ENCODE peak calls at places on chromosomes 7 and 10, in eight cellular contexts. One of them, this sample, is unnamed.
A peak's percentile ranks its signal among the peaks of the same experiment; 100 is the strongest.

GRCh38 chr7:104643587-104644217 is 315.3 kb downstream of the LHFPL3 start:
- DNase-seq in A549: peak; percentile 9
- DNase-seq in AG09309: no peak
- DNase-seq in fibroblast of lung: peak; percentile 3
- DNase-seq in astrocyte of the spinal cord: no peak
- DNase-seq in heart right ventricle: no peak
- DNase-seq in neural progenitor cell: peak; percentile 64
- DNase-seq in psoas muscle: no peak
- DNase-seq in this sample: no peak

GRCh38 chr7:66193146-66193725 is 11.9 kb upstream of the TPST1 start:
- DNase-seq in neural progenitor cell: no peak
- DNase-seq in psoas muscle: no peak
- DNase-seq in fibroblast of lung: no peak
- DNase-seq in A549: no peak
- DNase-seq in astrocyte of the spinal cord: no peak
- DNase-seq in AG09309: no peak
- DNase-seq in heart right ventricle: no peak
- DNase-seq in this sample: no peak

GRCh38 chr10:90133606-90134005 is 432.2 kb downstream of the KIF20B start:
- DNase-seq in astrocyte of the spinal cord: no peak
- DNase-seq in AG09309: no peak
- DNase-seq in fibroblast of lung: no peak
- DNase-seq in neural progenitor cell: no peak
- DNase-seq in heart right ventricle: no peak
- DNase-seq in A549: no peak
- DNase-seq in psoas muscle: no peak
- DNase-seq in this sample: no peak

GRCh38 chr10:69335613-69336012 is 57.3 kb downstream of the HK1 start:
- DNase-seq in heart right ventricle: no peak
- DNase-seq in AG09309: no peak
- DNase-seq in fibroblast of lung: no peak
- DNase-seq in neural progenitor cell: no peak
- DNase-seq in A549: no peak
- DNase-seq in astrocyte of the spinal cord: no peak
- DNase-seq in psoas muscle: no peak
- DNase-seq in this sample: no peak

GRCh38 chr7:7504910-7505704 is 30.6 kb downstream of the COL28A1 start:
- DNase-seq in fibroblast of lung: no peak
- DNase-seq in psoas muscle: no peak
- DNase-seq in A549: no peak
- DNase-seq in AG09309: no peak
- DNase-seq in heart right ventricle: no peak
- DNase-seq in neural progenitor cell: no peak
- DNase-seq in astrocyte of the spinal cord: no peak
- DNase-seq in this sample: no peak

GRCh38 chr7:154695836-154696235 is 307.1 kb downstream of the PAXIP1 start:
- DNase-seq in neural progenitor cell: no peak
- DNase-seq in A549: no peak
- DNase-seq in psoas muscle: no peak
- DNase-seq in AG09309: no peak
- DNase-seq in fibroblast of lung: no peak
- DNase-seq in astrocyte of the spinal cord: no peak
- DNase-seq in heart right ventricle: no peak
- DNase-seq in this sample: no peak

GRCh38 chr10:8725343-8725742 is 670.9 kb downstream of the GATA3 start:
- DNase-seq in neural progenitor cell: no peak
- DNase-seq in fibroblast of lung: no peak
- DNase-seq in astrocyte of the spinal cord: no peak
- DNase-seq in psoas muscle: no peak
- DNase-seq in AG09309: no peak
- DNase-seq in A549: no peak
- DNase-seq in heart right ventricle: no peak
- DNase-seq in this sample: no peak

GRCh38 chr10:62614389-62615157 is 189.9 kb upstream of the ADO start:
- DNase-seq in heart right ventricle: no peak
- DNase-seq in psoas muscle: no peak
- DNase-seq in AG09309: no peak
- DNase-seq in neural progenitor cell: no peak
- DNase-seq in astrocyte of the spinal cord: peak; percentile 29
- DNase-seq in A549: peak; percentile 51
- DNase-seq in fibroblast of lung: peak; percentile 86
- DNase-seq in this sample: no peak

GRCh38 chr10:46534828-46535524 is 21.5 kb downstream of the GPRIN2 start:
- DNase-seq in neural progenitor cell: no peak
- DNase-seq in fibroblast of lung: no peak
- DNase-seq in heart right ventricle: no peak
- DNase-seq in AG09309: no peak
- DNase-seq in astrocyte of the spinal cord: no peak
- DNase-seq in psoas muscle: peak; percentile 43
- DNase-seq in A549: peak; percentile 66
- DNase-seq in this sample: no peak

GRCh38 chr10:60798031-60798430 is 19.8 kb downstream of the CDK1 start:
- DNase-seq in AG09309: no peak
- DNase-seq in psoas muscle: no peak
- DNase-seq in heart right ventricle: no peak
- DNase-seq in astrocyte of the spinal cord: no peak
- DNase-seq in A549: peak; percentile 32
- DNase-seq in fibroblast of lung: peak; percentile 24
- DNase-seq in neural progenitor cell: no peak
- DNase-seq in this sample: peak; percentile 92

GRCh38 chr7:142519790-142520078 is 229.5 kb upstream of the PRSS1 start:
- DNase-seq in psoas muscle: no peak
- DNase-seq in astrocyte of the spinal cord: no peak
- DNase-seq in heart right ventricle: no peak
- DNase-seq in fibroblast of lung: no peak
- DNase-seq in neural progenitor cell: no peak
- DNase-seq in AG09309: no peak
- DNase-seq in A549: no peak
- DNase-seq in this sample: no peak

GRCh38 chr10:10699427-10699826 is 318.2 kb upstream of the CELF2 start:
- DNase-seq in A549: no peak
- DNase-seq in neural progenitor cell: no peak
- DNase-seq in fibroblast of lung: no peak
- DNase-seq in astrocyte of the spinal cord: no peak
- DNase-seq in heart right ventricle: no peak
- DNase-seq in psoas muscle: no peak
- DNase-seq in AG09309: no peak
- DNase-seq in this sample: no peak

DNA sequence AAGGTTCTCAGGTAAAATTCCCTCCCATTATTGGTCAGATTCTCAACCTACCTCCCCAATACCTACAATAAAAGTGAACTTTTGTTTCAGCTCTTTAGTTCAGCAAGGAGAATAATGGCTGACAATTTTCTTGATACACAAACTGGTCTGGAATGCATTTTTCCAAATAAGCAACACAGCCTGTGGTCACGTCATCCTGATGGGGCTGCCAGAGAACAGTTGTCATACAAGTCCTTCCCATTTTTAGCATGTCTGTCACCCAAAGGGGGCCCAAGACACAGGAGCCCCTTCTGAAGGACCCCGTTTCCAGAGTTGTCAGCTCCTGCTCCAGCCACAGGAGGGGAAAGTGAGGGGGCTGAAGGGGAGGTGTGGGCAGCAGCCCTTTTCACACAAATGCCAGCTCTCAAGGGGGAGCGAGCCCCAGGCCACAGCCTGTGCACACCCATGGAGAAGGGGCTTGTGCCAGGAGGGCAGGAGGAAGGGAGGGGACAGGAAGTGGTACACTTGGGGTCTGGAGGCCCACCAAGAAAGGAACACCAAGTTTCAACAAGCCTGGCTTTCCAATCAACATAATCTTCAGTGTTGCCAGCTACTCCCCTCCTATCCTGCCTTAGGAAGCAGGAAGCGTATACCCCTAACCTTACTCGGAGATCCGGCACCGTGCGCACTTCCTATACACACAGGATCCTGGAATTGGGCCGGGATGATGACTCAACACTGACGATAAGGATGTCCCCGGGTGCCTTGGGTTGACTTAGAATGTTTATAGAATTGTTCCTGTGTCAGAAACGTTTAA is 43.4 kb upstream of the PDLIM1 start:
- DNase-seq in psoas muscle: peak; percentile 67
- DNase-seq in A549: peak; percentile 45
- DNase-seq in AG09309: peak; percentile 46
- DNase-seq in heart right ventricle: peak; percentile 71
- DNase-seq in fibroblast of lung: peak; percentile 93
- DNase-seq in neural progenitor cell: no peak
- DNase-seq in astrocyte of the spinal cord: peak; percentile 92
- DNase-seq in this sample: no peak
- H3K4me3 ChIP-seq in psoas muscle: no peak overlapping the region
- H3K4me3 ChIP-seq in A549: no peak overlapping the region
- H3K4me3 ChIP-seq in AG09309: no peak overlapping the region
- H3K4me3 ChIP-seq in heart right ventricle: no peak overlapping the region
- H3K4me3 ChIP-seq in fibroblast of lung: no peak overlapping the region
- H3K4me3 ChIP-seq in neural progenitor cell: no peak overlapping the region
- H3K4me3 ChIP-seq in astrocyte of the spinal cord: no peak overlapping the region
- H3K4me3 ChIP-seq in this sample: no peak overlapping the region

GRCh38 chr7:55050286-55050685 is 31.5 kb downstream of the EGFR start:
- DNase-seq in AG09309: no peak
- DNase-seq in A549: no peak
- DNase-seq in astrocyte of the spinal cord: no peak
- DNase-seq in fibroblast of lung: no peak
- DNase-seq in neural progenitor cell: no peak
- DNase-seq in psoas muscle: no peak
- DNase-seq in heart right ventricle: no peak
- DNase-seq in this sample: no peak
- TF ChIP-seq CTCF in AG09309: peak; percentile 24
- TF ChIP-seq CTCF in A549: no peak
- TF ChIP-seq CTCF in astrocyte of the spinal cord: no peak
- TF ChIP-seq CTCF in fibroblast of lung: no peak
- TF ChIP-seq CTCF in neural progenitor cell: no peak
- TF ChIP-seq CTCF in psoas muscle: no peak
- TF ChIP-seq CTCF in heart right ventricle: no peak
- TF ChIP-seq CTCF in this sample: no peak

GRCh38 chr10:23437987-23438546 is 808 bp upstream of the OTUD1 start:
- DNase-seq in astrocyte of the spinal cord: no peak
- DNase-seq in psoas muscle: no peak
- DNase-seq in neural progenitor cell: peak; percentile 8
- DNase-seq in AG09309: no peak
- DNase-seq in A549: no peak
- DNase-seq in fibroblast of lung: no peak
- DNase-seq in heart right ventricle: no peak
- DNase-seq in this sample: no peak
- H3K4me3 ChIP-seq in astrocyte of the spinal cord: peak overlapping the region; percentile 47
- H3K4me3 ChIP-seq in psoas muscle: peak overlapping the region; percentile 95
- H3K4me3 ChIP-seq in neural progenitor cell: peak overlapping the region; percentile 95
- H3K4me3 ChIP-seq in AG09309: peak overlapping the region; percentile 60
- H3K4me3 ChIP-seq in A549: peak overlapping the region; percentile 83
- H3K4me3 ChIP-seq in fibroblast of lung: peak overlapping the region; percentile 78
- H3K4me3 ChIP-seq in heart right ventricle: peak overlapping the region; percentile 37
- H3K4me3 ChIP-seq in this sample: peak overlapping the region; percentile 55

GRCh38 chr7:20439786-20440185 is 109.1 kb downstream of the ITGB8 start:
- DNase-seq in fibroblast of lung: no peak
- DNase-seq in neural progenitor cell: no peak
- DNase-seq in AG09309: no peak
- DNase-seq in heart right ventricle: no peak
- DNase-seq in psoas muscle: no peak
- DNase-seq in astrocyte of the spinal cord: no peak
- DNase-seq in A549: no peak
- DNase-seq in this sample: no peak

GRCh38 chr7:20441346-20441745 is 110.6 kb downstream of the ITGB8 start:
- DNase-seq in neural progenitor cell: no peak
- DNase-seq in psoas muscle: no peak
- DNase-seq in astrocyte of the spinal cord: no peak
- DNase-seq in fibroblast of lung: no peak
- DNase-seq in heart right ventricle: no peak
- DNase-seq in A549: no peak
- DNase-seq in AG09309: no peak
- DNase-seq in this sample: no peak

GRCh38 chr7:20441886-20442505 is 111.3 kb downstream of the ITGB8 start:
- DNase-seq in neural progenitor cell: no peak
- DNase-seq in astrocyte of the spinal cord: no peak
- DNase-seq in heart right ventricle: no peak
- DNase-seq in AG09309: peak; percentile 57
- DNase-seq in fibroblast of lung: peak; percentile 51
- DNase-seq in psoas muscle: no peak
- DNase-seq in A549: no peak
- DNase-seq in this sample: no peak

GRCh38 chr7:20439384-20439783 is 108.7 kb downstream of the ITGB8 start:
- DNase-seq in astrocyte of the spinal cord: no peak
- DNase-seq in A549: no peak
- DNase-seq in AG09309: no peak
- DNase-seq in neural progenitor cell: no peak
- DNase-seq in fibroblast of lung: no peak
- DNase-seq in psoas muscle: no peak
- DNase-seq in heart right ventricle: no peak
- DNase-seq in this sample: peak; percentile 59

DNA sequence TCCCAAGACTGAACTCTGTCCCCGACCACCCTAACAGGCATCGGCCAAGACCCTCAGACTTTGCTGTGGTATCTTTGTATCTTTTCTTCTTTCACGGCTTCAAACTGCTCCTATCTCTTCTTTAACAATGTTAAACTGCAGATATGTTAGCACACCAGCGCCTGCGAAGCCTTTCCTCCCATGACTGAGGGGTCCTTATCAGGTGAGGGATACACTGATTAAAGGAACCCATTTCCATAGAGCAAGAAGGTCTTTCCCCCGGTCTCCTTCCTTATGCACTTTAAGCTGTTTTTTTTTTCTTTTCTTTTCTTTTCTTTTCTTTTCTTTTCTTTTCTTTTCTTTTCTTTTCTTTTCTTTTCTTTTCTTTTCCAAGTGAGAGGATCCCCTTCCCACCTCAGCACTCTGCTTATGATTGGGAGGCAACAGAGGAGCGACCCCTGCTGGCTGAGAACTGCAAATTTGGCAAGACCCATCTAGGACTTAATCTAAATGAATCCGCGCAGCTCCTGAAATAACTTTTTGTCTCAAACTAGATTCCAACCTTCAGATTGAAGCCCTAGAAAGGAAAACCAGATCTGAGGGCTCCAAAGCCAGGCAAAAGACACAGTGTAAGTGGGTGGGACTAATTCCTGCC is 109.9 kb downstream of the ITGB8 start:
- DNase-seq in psoas muscle: no peak
- DNase-seq in neural progenitor cell: peak; percentile 61
- DNase-seq in A549: peak; percentile 61
- DNase-seq in heart right ventricle: peak; percentile 37
- DNase-seq in fibroblast of lung: peak; percentile 20
- DNase-seq in AG09309: no peak
- DNase-seq in astrocyte of the spinal cord: peak; percentile 36
- DNase-seq in this sample: no peak
- TF ChIP-seq CTCF in psoas muscle: no peak
- TF ChIP-seq CTCF in neural progenitor cell: peak; percentile 75
- TF ChIP-seq CTCF in A549: peak; percentile 38
- TF ChIP-seq CTCF in heart right ventricle: peak; percentile 37
- TF ChIP-seq CTCF in fibroblast of lung: peak; percentile 44
- TF ChIP-seq CTCF in AG09309: peak; percentile 51
- TF ChIP-seq CTCF in astrocyte of the spinal cord: peak; percentile 58
- TF ChIP-seq CTCF in this sample: peak; percentile 57

DNA sequence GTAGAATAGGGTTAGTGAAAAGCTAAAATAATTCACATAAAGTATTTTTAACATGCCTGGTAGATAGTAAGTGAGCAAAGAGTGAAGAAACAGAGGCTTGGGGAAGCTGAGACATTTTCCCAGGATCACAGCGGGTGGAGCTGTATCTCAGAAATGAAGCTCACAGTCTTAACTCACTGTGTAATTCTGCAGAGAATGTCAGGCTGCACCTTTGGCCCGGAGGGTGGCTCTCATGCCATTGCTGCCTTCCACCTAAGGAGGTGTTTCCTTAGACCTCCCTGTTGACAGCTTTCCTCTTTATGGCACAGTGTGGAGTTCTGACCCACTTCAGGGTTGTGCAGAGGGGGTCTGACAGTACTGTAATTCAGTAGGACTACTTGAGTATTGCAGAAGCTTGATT is 2.9 kb upstream of the GTPBP4 start:
- DNase-seq in AG09309: no peak
- DNase-seq in psoas muscle: no peak
- DNase-seq in heart right ventricle: no peak
- DNase-seq in astrocyte of the spinal cord: no peak
- DNase-seq in fibroblast of lung: no peak
- DNase-seq in A549: no peak
- DNase-seq in neural progenitor cell: no peak
- DNase-seq in this sample: no peak
- H3K4me3 ChIP-seq in AG09309: no peak overlapping the region
- H3K4me3 ChIP-seq in psoas muscle: no peak overlapping the region
- H3K4me3 ChIP-seq in heart right ventricle: no peak overlapping the region
- H3K4me3 ChIP-seq in astrocyte of the spinal cord: no peak overlapping the region
- H3K4me3 ChIP-seq in fibroblast of lung: no peak overlapping the region
- H3K4me3 ChIP-seq in A549: no peak overlapping the region
- H3K4me3 ChIP-seq in neural progenitor cell: no peak overlapping the region
- H3K4me3 ChIP-seq in this sample: no peak overlapping the region

This sample was measured in retinal pigment epithelial cell.